ENCODE peak calls at places on chromosomes 1 and 21, in ten cellular contexts. I, O, W, L, T, E, S, K, X and R are unnamed samples.

GRCh38 chr1:30264672-30265025 is 458.7 kb downstream of the MATN1 start:
- DNase-seq in I (no peak), O (no peak), W (no peak), L (no peak), T (no peak), E (no peak), S (no peak), K (no peak), X (no peak), R (no peak)

GRCh38 chr1:162206749-162207635 is 137.5 kb downstream of the NOS1AP start:
- DNase-seq in I (peak; percentile 58), O (peak; percentile 21), W (peak; percentile 5), L (no peak), T (no peak), E (no peak), S (no peak), K (no peak), X (no peak), R (no peak)

GRCh38 chr1:54380285-54380882 is 25.8 kb downstream of the SSBP3 start:
- DNase-seq in I (no peak), O (no peak), W (no peak), L (no peak), T (no peak), E (no peak), S (no peak), K (no peak), X (no peak), R (no peak)

GRCh38 chr1:52913537-52913936 is 8.0 kb downstream of the ECHDC2 start:
- DNase-seq in I (peak; percentile 89), O (peak; percentile 32), W (no peak), L (no peak), T (no peak), E (no peak), S (no peak), K (no peak), X (no peak), R (no peak)

GRCh38 chr1:6162341-6162740 is 17.8 kb downstream of the CHD5 start:
- DNase-seq in I (no peak), O (no peak), W (no peak), L (no peak), T (no peak), E (no peak), S (no peak), K (no peak), X (no peak), R (no peak)

GRCh38 chr1:7068552-7068951 is 283.3 kb downstream of the CAMTA1 start:
- DNase-seq in I (no peak), O (no peak), W (no peak), L (no peak), T (no peak), E (no peak), S (no peak), K (no peak), X (no peak), R (no peak)

GRCh38 chr1:225712391-225712790 is 59.5 kb upstream of the ENAH start:
- DNase-seq in I (no peak), O (no peak), W (peak; percentile 42), L (no peak), T (no peak), E (no peak), S (no peak), K (no peak), X (no peak), R (no peak)

GRCh38 chr1:101239095-101240040 is 2.5 kb downstream of the S1PR1 start:
- DNase-seq in I (no peak), O (no peak), W (no peak), L (no peak), T (peak; percentile 64), E (no peak), S (no peak), K (no peak), X (no peak), R (peak; percentile 59)

GRCh38 chr1:85047472-85048295 is 616 bp downstream of the MCOLN3 start:
- DNase-seq in I (no peak), O (no peak), W (no peak), L (peak; percentile 6), T (no peak), E (no peak), S (no peak), K (no peak), X (peak; percentile 14), R (no peak)

GRCh38 chr1:154586641-154587040 is 19.1 kb downstream of the CHRNB2 start:
- DNase-seq in I (no peak), O (no peak), W (no peak), L (no peak), T (no peak), E (no peak), S (no peak), K (no peak), X (no peak), R (no peak)

GRCh38 chr1:84409888-84410287 is 11.6 kb downstream of the DNASE2B start:
- DNase-seq in I (no peak), O (no peak), W (no peak), L (no peak), T (no peak), E (no peak), S (no peak), K (no peak), X (no peak), R (no peak)

GRCh38 chr1:179016694-179017382 is 8.9 kb upstream of the FAM20B start:
- DNase-seq in I (peak; percentile 94), O (peak; percentile 89), W (peak; percentile 94), L (peak; percentile 92), T (no peak), E (peak; percentile 93), S (no peak), K (peak; percentile 47), X (peak; percentile 83), R (peak; percentile 88)

GRCh38 chr1:63843884-63844283 is 70.1 kb downstream of the ROR1 start:
- DNase-seq in I (no peak), O (no peak), W (no peak), L (no peak), T (no peak), E (no peak), S (no peak), K (no peak), X (no peak), R (no peak)

GRCh38 chr1:84869750-84870149 is 23.3 kb downstream of the LPAR3 start:
- DNase-seq in I (no peak), O (no peak), W (peak; percentile 53), L (no peak), T (no peak), E (no peak), S (no peak), K (no peak), X (no peak), R (no peak)

GRCh38 chr1:92480813-92481597 is 5.7 kb downstream of the GFI1 start:
- DNase-seq in I (no peak), O (no peak), W (no peak), L (no peak), T (no peak), E (no peak), S (no peak), K (no peak), X (peak; percentile 16), R (no peak)

GRCh38 chr1:176717052-176717754 is 254.2 kb downstream of the PAPPA2 start:
- DNase-seq in I (no peak), O (no peak), W (no peak), L (no peak), T (no peak), E (no peak), S (peak; percentile 34), K (no peak), X (no peak), R (no peak)

GRCh38 chr1:37763791-37764741 is 854 bp downstream of the EPHA10 start:
- DNase-seq in I (no peak), O (peak; percentile 31), W (peak; percentile 41), L (no peak), T (no peak), E (no peak), S (peak; percentile 42), K (peak; percentile 6), X (no peak), R (peak; percentile 60)

GRCh38 chr1:182631954-182632353 is 27.8 kb upstream of the RGS16 start:
- DNase-seq in I (no peak), O (no peak), W (no peak), L (no peak), T (no peak), E (no peak), S (no peak), K (no peak), X (no peak), R (no peak)

GRCh38 chr1:182662121-182662890 is 22.1 kb downstream of the RGS8 start:
- DNase-seq in I (no peak), O (no peak), W (no peak), L (no peak), T (no peak), E (no peak), S (no peak), K (no peak), X (no peak), R (no peak)

GRCh38 chr1:167617950-167618269 is 12.1 kb upstream of the RCSD1 start:
- DNase-seq in I (no peak), O (no peak), W (no peak), L (no peak), T (no peak), E (no peak), S (no peak), K (no peak), X (no peak), R (no peak)

GRCh38 chr1:89821322-89822108 is 683 bp downstream of the LRRC8D start:
- DNase-seq in I (peak; percentile 67), O (peak; percentile 62), W (no peak), L (peak; percentile 49), T (peak; percentile 71), E (peak; percentile 55), S (peak; percentile 79), K (no peak), X (peak; percentile 53), R (peak; percentile 73)

GRCh38 chr1:213982814-213983588 is 4.8 kb upstream of the PROX1 start:
- DNase-seq in I (peak; percentile 81), O (no peak), W (no peak), L (no peak), T (no peak), E (no peak), S (no peak), K (no peak), X (peak; percentile 46), R (peak; percentile 63)
- H3K4me3 ChIP-seq in I (peak overlapping the region; percentile 75), O (peak overlapping the region; percentile 26), W (no peak overlapping the region), L (peak overlapping the region; percentile 47), T (no peak overlapping the region), E (peak overlapping the region; percentile 22), S (no peak overlapping the region), K (no peak overlapping the region), X (peak overlapping the region; percentile 39), R (peak overlapping the region; percentile 26)

GRCh38 chr21:42311816-42312625 is 3.2 kb downstream of the TFF3 start:
- DNase-seq in I (no peak), O (no peak), W (no peak), L (no peak), T (no peak), E (no peak), S (no peak), K (no peak), X (no peak), R (no peak)
- H3K4me3 ChIP-seq in I (no peak overlapping the region), O (no peak overlapping the region), W (no peak overlapping the region), L (no peak overlapping the region), T (no peak overlapping the region), E (no peak overlapping the region), S (no peak overlapping the region), K (no peak overlapping the region), X (no peak overlapping the region), R (no peak overlapping the region)

GRCh38 chr1:58722967-58723366 is 23.1 kb upstream of the MYSM1 start:
- DNase-seq in I (no peak), O (no peak), W (no peak), L (no peak), T (no peak), E (no peak), S (peak; percentile 23), K (no peak), X (no peak), R (no peak)
- H3K4me3 ChIP-seq in I (no peak overlapping the region), O (no peak overlapping the region), W (no peak overlapping the region), L (no peak overlapping the region), T (no peak overlapping the region), E (no peak overlapping the region), S (no peak overlapping the region), K (no peak overlapping the region), X (no peak overlapping the region), R (no peak overlapping the region)

GRCh38 chr1:100027212-100027611 is 57.4 kb downstream of the SLC35A3 start:
- DNase-seq in I (no peak), O (no peak), W (no peak), L (no peak), T (no peak), E (no peak), S (no peak), K (no peak), X (no peak), R (no peak)
- H3K4me3 ChIP-seq in I (no peak overlapping the region), O (no peak overlapping the region), W (no peak overlapping the region), L (no peak overlapping the region), T (no peak overlapping the region), E (no peak overlapping the region), S (no peak overlapping the region), K (no peak overlapping the region), X (no peak overlapping the region), R (no peak overlapping the region)